ENCODE peak calls at places on chromosomes 3 and 15, in seven cellular contexts. One of them, this sample, is unnamed.

GRCh38 chr3:126389112-126389791 is 5.5 kb upstream of the CFAP100 start:
- DNase-seq in prostate gland: peak
- DNase-seq in K562: peak
- DNase-seq in SK-N-SH: peak
- DNase-seq in breast epithelium: peak
- DNase-seq in upper lobe of left lung: peak
- DNase-seq in transverse colon: peak
- DNase-seq in this sample: peak

GRCh38 chr15:80597081-80597480 is 98.0 kb upstream of the ABHD17C start:
- DNase-seq in K562: no peak
- DNase-seq in transverse colon: no peak
- DNase-seq in SK-N-SH: no peak
- DNase-seq in upper lobe of left lung: no peak
- DNase-seq in breast epithelium: no peak
- DNase-seq in prostate gland: no peak
- DNase-seq in this sample: no peak

GRCh38 chr3:114827495-114827894 is 319.6 kb downstream of the ZBTB20 start:
- DNase-seq in prostate gland: no peak
- DNase-seq in upper lobe of left lung: no peak
- DNase-seq in breast epithelium: no peak
- DNase-seq in K562: peak
- DNase-seq in SK-N-SH: peak
- DNase-seq in transverse colon: no peak
- DNase-seq in this sample: no peak

GRCh38 chr3:115857518-115858136 is 234.3 kb downstream of the GAP43 start:
- DNase-seq in transverse colon: no peak
- DNase-seq in prostate gland: peak
- DNase-seq in upper lobe of left lung: no peak
- DNase-seq in SK-N-SH: no peak
- DNase-seq in K562: no peak
- DNase-seq in breast epithelium: no peak
- DNase-seq in this sample: no peak

GRCh38 chr15:42378011-42378410 is 18.7 kb downstream of the CAPN3 start:
- DNase-seq in upper lobe of left lung: no peak
- DNase-seq in SK-N-SH: no peak
- DNase-seq in transverse colon: no peak
- DNase-seq in prostate gland: no peak
- DNase-seq in breast epithelium: no peak
- DNase-seq in K562: no peak
- DNase-seq in this sample: no peak

GRCh38 chr3:171328419-171329082 is 131.7 kb downstream of the TNIK start:
- DNase-seq in upper lobe of left lung: no peak
- DNase-seq in breast epithelium: peak
- DNase-seq in transverse colon: peak
- DNase-seq in K562: peak
- DNase-seq in SK-N-SH: no peak
- DNase-seq in prostate gland: no peak
- DNase-seq in this sample: no peak

GRCh38 chr3:126180477-126181397 is at the start of gene ALDH1L1:
- DNase-seq in upper lobe of left lung: peak
- DNase-seq in transverse colon: peak
- DNase-seq in breast epithelium: peak
- DNase-seq in prostate gland: peak
- DNase-seq in K562: no peak
- DNase-seq in SK-N-SH: peak
- DNase-seq in this sample: peak

GRCh38 chr15:25682349-25682748 is 180.8 kb downstream of the ATP10A start:
- DNase-seq in K562: no peak
- DNase-seq in SK-N-SH: no peak
- DNase-seq in breast epithelium: peak
- DNase-seq in prostate gland: no peak
- DNase-seq in upper lobe of left lung: no peak
- DNase-seq in transverse colon: no peak
- DNase-seq in this sample: no peak

GRCh38 chr3:197878427-197878826 is 71.6 kb upstream of the RPL35A start:
- DNase-seq in breast epithelium: no peak
- DNase-seq in SK-N-SH: no peak
- DNase-seq in transverse colon: no peak
- DNase-seq in prostate gland: no peak
- DNase-seq in upper lobe of left lung: no peak
- DNase-seq in K562: no peak
- DNase-seq in this sample: no peak

GRCh38 chr3:128330301-128330845 is 136.3 kb downstream of the DNAJB8 start:
- DNase-seq in breast epithelium: no peak
- DNase-seq in transverse colon: no peak
- DNase-seq in prostate gland: no peak
- DNase-seq in upper lobe of left lung: no peak
- DNase-seq in SK-N-SH: no peak
- DNase-seq in K562: no peak
- DNase-seq in this sample: no peak

GRCh38 chr3:141603473-141604035 is 116.7 kb downstream of the RASA2 start:
- DNase-seq in K562: no peak
- DNase-seq in upper lobe of left lung: no peak
- DNase-seq in breast epithelium: no peak
- DNase-seq in prostate gland: no peak
- DNase-seq in SK-N-SH: no peak
- DNase-seq in transverse colon: no peak
- DNase-seq in this sample: no peak

GRCh38 chr3:69324362-69325025 is 61.4 kb downstream of the FRMD4B start:
- DNase-seq in transverse colon: no peak
- DNase-seq in upper lobe of left lung: no peak
- DNase-seq in SK-N-SH: peak
- DNase-seq in breast epithelium: no peak
- DNase-seq in K562: no peak
- DNase-seq in prostate gland: no peak
- DNase-seq in this sample: no peak

GRCh38 chr15:64249406-64249805 is 86.6 kb upstream of the PPIB start:
- DNase-seq in prostate gland: peak
- DNase-seq in breast epithelium: no peak
- DNase-seq in SK-N-SH: no peak
- DNase-seq in transverse colon: no peak
- DNase-seq in K562: no peak
- DNase-seq in upper lobe of left lung: no peak
- DNase-seq in this sample: no peak

GRCh38 chr3:41205591-41205990 is 6.3 kb downstream of the CTNNB1 start:
- DNase-seq in upper lobe of left lung: no peak
- DNase-seq in breast epithelium: no peak
- DNase-seq in prostate gland: no peak
- DNase-seq in K562: no peak
- DNase-seq in SK-N-SH: no peak
- DNase-seq in transverse colon: no peak
- DNase-seq in this sample: no peak

GRCh38 chr3:41202075-41202833 is 2.9 kb downstream of the CTNNB1 start:
- DNase-seq in K562: no peak
- DNase-seq in transverse colon: no peak
- DNase-seq in upper lobe of left lung: no peak
- DNase-seq in prostate gland: no peak
- DNase-seq in SK-N-SH: no peak
- DNase-seq in breast epithelium: no peak
- DNase-seq in this sample: no peak

GRCh38 chr3:41200669-41201021 is 1.3 kb downstream of the CTNNB1 start:
- DNase-seq in transverse colon: peak
- DNase-seq in breast epithelium: peak
- DNase-seq in K562: peak
- DNase-seq in SK-N-SH: no peak
- DNase-seq in upper lobe of left lung: no peak
- DNase-seq in prostate gland: peak
- DNase-seq in this sample: no peak

GRCh38 chr3:41204369-41204768 is 5.1 kb downstream of the CTNNB1 start:
- DNase-seq in prostate gland: no peak
- DNase-seq in SK-N-SH: no peak
- DNase-seq in transverse colon: no peak
- DNase-seq in upper lobe of left lung: no peak
- DNase-seq in breast epithelium: no peak
- DNase-seq in K562: no peak
- DNase-seq in this sample: no peak

DNA sequence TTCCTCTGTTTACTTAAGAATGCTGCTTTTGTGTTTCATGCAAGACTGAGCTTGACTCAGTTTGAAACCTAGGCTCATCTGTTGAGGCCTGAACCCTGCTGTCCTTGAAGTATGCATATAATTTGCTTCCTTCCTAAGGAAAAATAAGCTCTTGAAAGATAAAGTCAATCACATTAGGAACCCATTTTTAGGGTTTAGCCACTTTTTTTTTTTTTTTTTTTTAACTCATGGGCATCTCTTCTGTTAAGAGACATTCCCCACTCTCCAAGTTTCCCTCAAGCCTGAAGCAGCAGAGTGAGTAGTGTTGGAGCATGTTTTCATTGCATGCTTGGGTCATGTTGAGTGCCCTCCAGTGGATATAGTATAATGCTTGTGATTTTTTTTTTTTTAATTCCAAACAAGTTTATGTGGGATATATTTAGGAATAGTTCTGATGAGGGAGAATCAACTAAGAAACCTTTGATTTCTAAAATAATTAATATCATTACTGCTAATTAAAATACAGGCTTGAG is 3.6 kb downstream of the CTNNB1 start:
- DNase-seq in upper lobe of left lung: no peak
- DNase-seq in SK-N-SH: peak
- DNase-seq in transverse colon: no peak
- DNase-seq in K562: no peak
- DNase-seq in prostate gland: no peak
- DNase-seq in breast epithelium: no peak
- DNase-seq in this sample: no peak
- TF ChIP-seq POLR2AphosphoS5 in upper lobe of left lung: no peak
- TF ChIP-seq POLR2AphosphoS5 in SK-N-SH: no peak
- TF ChIP-seq POLR2AphosphoS5 in transverse colon: no peak
- TF ChIP-seq POLR2AphosphoS5 in K562: no peak
- TF ChIP-seq POLR2AphosphoS5 in prostate gland: peak
- TF ChIP-seq POLR2AphosphoS5 in breast epithelium: no peak
- TF ChIP-seq POLR2AphosphoS5 in this sample: no peak

DNA sequence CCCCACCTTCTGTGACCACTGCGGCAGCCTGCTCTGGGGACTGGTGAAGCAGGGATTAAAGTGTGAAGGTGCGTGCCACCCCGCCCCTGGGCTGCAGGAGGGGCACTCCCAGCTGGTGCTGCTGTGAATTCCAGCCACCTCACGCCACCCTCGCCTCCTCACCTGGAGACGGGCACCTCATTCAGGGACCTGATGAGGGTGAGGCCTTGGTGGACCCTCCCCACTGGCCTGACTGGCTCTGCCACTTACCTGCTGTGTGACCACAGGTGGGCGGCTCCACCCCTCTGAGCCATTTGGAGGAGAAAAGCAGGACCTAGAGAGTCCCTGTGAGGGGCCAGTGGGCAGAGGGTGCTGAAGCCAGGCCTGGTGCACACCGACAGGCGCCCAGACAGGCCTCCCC is 22.5 kb downstream of the PRKCD start:
- DNase-seq in upper lobe of left lung: no peak
- DNase-seq in K562: no peak
- DNase-seq in SK-N-SH: no peak
- DNase-seq in breast epithelium: no peak
- DNase-seq in prostate gland: no peak
- DNase-seq in transverse colon: no peak
- DNase-seq in this sample: no peak
- TF ChIP-seq POLR2AphosphoS5 in upper lobe of left lung: no peak
- TF ChIP-seq POLR2AphosphoS5 in K562: no peak
- TF ChIP-seq POLR2AphosphoS5 in SK-N-SH: no peak
- TF ChIP-seq POLR2AphosphoS5 in breast epithelium: no peak
- TF ChIP-seq POLR2AphosphoS5 in prostate gland: no peak
- TF ChIP-seq POLR2AphosphoS5 in transverse colon: no peak
- TF ChIP-seq POLR2AphosphoS5 in this sample: no peak

DNA sequence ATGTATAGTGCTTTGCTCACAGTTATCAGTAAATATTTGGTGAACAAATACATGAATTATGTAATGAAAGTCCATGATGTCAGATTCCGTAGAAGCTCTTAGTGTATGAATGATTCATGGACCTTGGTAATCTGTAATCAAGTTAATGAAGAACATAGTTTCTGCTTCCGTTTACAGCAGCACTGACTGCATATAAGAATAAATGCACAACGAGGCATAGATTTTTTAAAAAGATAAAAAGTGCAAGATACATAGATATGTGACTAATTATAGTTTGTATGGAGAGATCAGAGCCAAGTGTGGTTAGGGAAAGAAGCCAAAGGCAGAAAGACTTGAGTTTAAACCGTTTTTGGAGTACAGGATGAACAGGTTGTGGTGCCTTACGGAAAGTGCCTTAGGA is 293.0 kb downstream of the NLGN1 start:
- DNase-seq in transverse colon: no peak
- DNase-seq in SK-N-SH: no peak
- DNase-seq in K562: no peak
- DNase-seq in breast epithelium: no peak
- DNase-seq in prostate gland: no peak
- DNase-seq in upper lobe of left lung: no peak
- DNase-seq in this sample: no peak
- TF ChIP-seq POLR2AphosphoS5 in transverse colon: no peak
- TF ChIP-seq POLR2AphosphoS5 in SK-N-SH: no peak
- TF ChIP-seq POLR2AphosphoS5 in K562: no peak
- TF ChIP-seq POLR2AphosphoS5 in breast epithelium: no peak
- TF ChIP-seq POLR2AphosphoS5 in prostate gland: no peak
- TF ChIP-seq POLR2AphosphoS5 in upper lobe of left lung: no peak
- TF ChIP-seq POLR2AphosphoS5 in this sample: no peak

GRCh38 chr15:60389261-60390077 is 8.3 kb downstream of the ANXA2 start:
- DNase-seq in prostate gland: no peak
- DNase-seq in K562: no peak
- DNase-seq in transverse colon: no peak
- DNase-seq in SK-N-SH: no peak
- DNase-seq in breast epithelium: no peak
- DNase-seq in upper lobe of left lung: no peak
- DNase-seq in this sample: no peak

GRCh38 chr15:60392601-60392985 is 5.2 kb downstream of the ANXA2 start:
- DNase-seq in SK-N-SH: no peak
- DNase-seq in upper lobe of left lung: no peak
- DNase-seq in K562: no peak
- DNase-seq in prostate gland: no peak
- DNase-seq in transverse colon: peak
- DNase-seq in breast epithelium: peak
- DNase-seq in this sample: no peak

GRCh38 chr15:60390231-60390630 is 7.6 kb downstream of the ANXA2 start:
- DNase-seq in SK-N-SH: no peak
- DNase-seq in upper lobe of left lung: no peak
- DNase-seq in transverse colon: no peak
- DNase-seq in prostate gland: no peak
- DNase-seq in K562: no peak
- DNase-seq in breast epithelium: no peak
- DNase-seq in this sample: no peak

GRCh38 chr15:60391722-60392340 is 6.0 kb downstream of the ANXA2 start:
- DNase-seq in upper lobe of left lung: no peak
- DNase-seq in breast epithelium: no peak
- DNase-seq in K562: no peak
- DNase-seq in transverse colon: peak
- DNase-seq in prostate gland: no peak
- DNase-seq in SK-N-SH: no peak
- DNase-seq in this sample: no peak

DNA sequence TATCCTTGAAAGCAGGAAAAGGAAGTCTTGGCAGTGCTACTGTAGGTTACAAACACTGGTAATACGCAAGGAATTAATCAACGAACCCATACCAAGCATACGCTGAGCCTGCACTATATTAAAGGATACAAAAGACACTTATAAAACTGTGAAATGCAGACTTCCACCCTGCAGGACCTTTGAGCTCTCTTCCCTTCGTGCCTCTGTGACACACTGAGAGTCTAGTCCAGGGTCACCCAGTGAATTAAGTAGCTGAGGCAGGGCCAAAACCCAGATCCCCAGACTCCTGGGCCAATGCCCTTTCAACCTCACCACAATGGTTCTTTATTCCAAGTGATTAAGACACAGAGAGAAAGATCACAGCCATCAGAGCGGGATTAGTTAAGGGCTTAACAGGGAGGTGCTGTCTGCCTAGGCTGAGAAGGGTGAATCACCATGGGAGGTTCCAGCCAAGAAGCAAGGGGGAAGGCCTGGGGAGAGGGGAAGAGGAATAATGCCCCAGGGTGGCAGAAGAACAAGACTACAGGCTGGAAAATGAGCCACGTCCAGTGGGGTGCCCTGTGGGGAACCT is 6.8 kb downstream of the ANXA2 start:
- DNase-seq in transverse colon: peak
- DNase-seq in breast epithelium: peak
- DNase-seq in K562: peak
- DNase-seq in SK-N-SH: no peak
- DNase-seq in prostate gland: no peak
- DNase-seq in upper lobe of left lung: no peak
- DNase-seq in this sample: no peak
- TF ChIP-seq POLR2AphosphoS5 in transverse colon: peak
- TF ChIP-seq POLR2AphosphoS5 in breast epithelium: no peak
- TF ChIP-seq POLR2AphosphoS5 in K562: no peak
- TF ChIP-seq POLR2AphosphoS5 in SK-N-SH: peak
- TF ChIP-seq POLR2AphosphoS5 in prostate gland: no peak
- TF ChIP-seq POLR2AphosphoS5 in upper lobe of left lung: no peak
- TF ChIP-seq POLR2AphosphoS5 in this sample: peak